ENCODE peak calls at places on chromosomes 2 and 18, in seven cellular contexts. A is pancreas, U is body of pancreas, M is dorsolateral prefrontal cortex, O is astrocyte of the spinal cord, N is GM13977, F is SK-N-SH. B is an unnamed sample.

GRCh38 chr2:119216994-119217393 is 6.6 kb upstream of the STEAP3 start:
- DNase-seq in M (no peak), N (no peak), U (peak; percentile 74), O (no peak), A (peak; percentile 86), F (no peak), B (no peak)

GRCh38 chr2:46490521-46491141 is 11.3 kb downstream of the TMEM247 start:
- DNase-seq in O (peak; percentile 9), F (no peak), M (peak; percentile 66), A (peak; percentile 25), U (peak; percentile 18), N (peak; percentile 65), B (no peak)

GRCh38 chr2:222130855-222131254 is 167.9 kb downstream of the PAX3 start:
- DNase-seq in O (no peak), A (no peak), M (no peak), F (no peak), U (no peak), N (no peak), B (no peak)

GRCh38 chr18:43422483-43422882 is 145.2 kb upstream of the SYT4 start:
- DNase-seq in O (peak; percentile 5), A (no peak), M (no peak), N (no peak), F (peak; percentile 47), U (no peak), B (no peak)

GRCh38 chr2:79882548-79882947 is 369.7 kb downstream of the CTNNA2 start:
- DNase-seq in A (no peak), M (no peak), O (no peak), N (no peak), U (no peak), F (no peak), B (no peak)

GRCh38 chr2:8574196-8575010 is 107.5 kb upstream of the ID2 start:
- DNase-seq in M (no peak), O (no peak), N (peak; percentile 61), A (peak; percentile 47), F (no peak), U (peak; percentile 55), B (no peak)

GRCh38 chr2:14420851-14421250 is 211.7 kb upstream of the LRATD1 start:
- DNase-seq in N (no peak), O (peak; percentile 36), F (no peak), A (no peak), U (no peak), M (no peak), B (no peak)

GRCh38 chr2:9990735-9991134 is 39.2 kb downstream of the GRHL1 start:
- DNase-seq in N (no peak), U (no peak), F (no peak), A (no peak), M (no peak), O (no peak), B (no peak)

GRCh38 chr2:72103161-72103560 is 44.5 kb downstream of the CYP26B1 start:
- DNase-seq in N (no peak), M (no peak), A (no peak), O (no peak), F (no peak), U (no peak), B (no peak)

GRCh38 chr18:77815666-77816338 is 566.2 kb downstream of the GALR1 start:
- DNase-seq in O (no peak), F (no peak), M (no peak), U (no peak), A (no peak), N (no peak), B (no peak)

GRCh38 chr2:85248741-85249524 is 78.9 kb downstream of the TGOLN2 start:
- DNase-seq in A (no peak), U (no peak), F (no peak), M (no peak), O (peak; percentile 82), N (no peak), B (no peak)

GRCh38 chr2:157032019-157032418 is 225.5 kb upstream of the GALNT5 start:
- DNase-seq in O (peak; percentile 94), A (no peak), N (no peak), U (no peak), F (peak; percentile 1), M (no peak), B (no peak)

GRCh38 chr2:79082987-79083386 is 4.8 kb downstream of the REG1B start:
- DNase-seq in M (no peak), A (peak; percentile 35), U (peak; percentile 39), O (no peak), F (no peak), N (no peak), B (no peak)

GRCh38 chr2:97698530-97698929 is 14.8 kb upstream of the ZAP70 start:
- DNase-seq in O (no peak), U (no peak), F (no peak), A (no peak), M (no peak), N (no peak), B (no peak)

GRCh38 chr2:225275443-225275842 is 124.1 kb upstream of the NYAP2 start:
- DNase-seq in N (no peak), O (no peak), A (no peak), M (no peak), U (no peak), F (no peak), B (no peak)

GRCh38 chr2:225274751-225275150 is 124.8 kb upstream of the NYAP2 start:
- DNase-seq in F (peak; percentile 13), U (no peak), M (no peak), N (no peak), O (peak; percentile 67), A (no peak), B (no peak)

GRCh38 chr2:225272173-225272572 is 127.3 kb upstream of the NYAP2 start:
- DNase-seq in O (no peak), M (no peak), A (no peak), U (no peak), F (no peak), N (no peak), B (no peak)

GRCh38 chr2:225270053-225270452 is 129.5 kb upstream of the NYAP2 start:
- DNase-seq in A (no peak), U (no peak), M (no peak), F (no peak), O (no peak), N (no peak), B (no peak)

GRCh38 chr2:225270861-225271260 is 128.6 kb upstream of the NYAP2 start:
- DNase-seq in N (peak; percentile 57), O (peak; percentile 76), U (no peak), A (no peak), F (peak; percentile 19), M (no peak), B (no peak)
- TF ChIP-seq CTCF in N (no peak), O (peak; percentile 11), U (no peak), A (no peak), F (peak; percentile 31), M (no peak), B (no peak)

DNA sequence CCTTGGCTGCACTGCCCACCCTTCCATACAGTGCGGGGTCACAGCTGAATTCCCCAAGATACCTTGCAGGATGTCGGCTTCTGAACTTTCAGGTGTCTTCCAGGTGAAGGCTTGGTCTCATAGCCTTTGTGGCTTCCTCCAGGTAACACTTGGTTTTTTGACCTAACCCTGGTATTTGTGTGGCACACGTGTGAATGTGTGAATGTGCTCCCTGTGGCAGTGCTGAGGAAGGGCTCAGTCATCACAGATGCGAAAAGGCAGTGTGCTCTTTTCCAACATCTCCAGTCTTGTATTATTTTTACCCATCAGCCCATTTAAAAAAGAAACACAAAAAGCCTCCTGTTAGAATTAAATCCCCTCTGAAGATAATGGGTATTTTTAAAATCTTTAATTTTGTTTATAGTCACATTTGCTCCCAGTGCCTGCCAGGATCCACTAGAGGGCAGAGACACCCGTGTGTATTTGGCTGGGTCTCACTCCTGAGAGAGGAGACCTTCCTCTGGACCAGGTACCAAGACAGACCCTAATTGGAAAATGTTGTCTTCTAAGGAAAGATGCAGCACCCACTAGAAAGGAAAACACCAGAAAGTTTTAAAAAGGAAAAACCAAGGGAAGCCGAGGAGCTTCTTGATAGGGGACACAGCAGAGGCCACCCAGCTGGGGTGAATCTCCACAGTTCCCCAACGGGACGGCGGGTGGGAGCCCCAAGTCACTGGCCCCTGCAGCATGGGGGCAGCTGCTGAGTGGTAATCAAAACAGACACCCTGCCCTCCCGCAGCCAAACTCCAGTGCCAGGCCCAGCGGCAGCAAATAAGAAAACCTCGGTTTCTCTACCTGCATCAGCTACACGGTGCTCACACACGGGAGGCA is 27.7 kb downstream of the FAM110C start:
- DNase-seq in N (no peak), F (peak; percentile 42), M (no peak), O (no peak), U (no peak), A (no peak), B (no peak)
- TF ChIP-seq CTCF in N (peak; percentile 46), F (peak; percentile 65), M (peak; percentile 48), O (peak; percentile 42), U (peak; percentile 71), A (peak; percentile 46), B (no peak)

DNA sequence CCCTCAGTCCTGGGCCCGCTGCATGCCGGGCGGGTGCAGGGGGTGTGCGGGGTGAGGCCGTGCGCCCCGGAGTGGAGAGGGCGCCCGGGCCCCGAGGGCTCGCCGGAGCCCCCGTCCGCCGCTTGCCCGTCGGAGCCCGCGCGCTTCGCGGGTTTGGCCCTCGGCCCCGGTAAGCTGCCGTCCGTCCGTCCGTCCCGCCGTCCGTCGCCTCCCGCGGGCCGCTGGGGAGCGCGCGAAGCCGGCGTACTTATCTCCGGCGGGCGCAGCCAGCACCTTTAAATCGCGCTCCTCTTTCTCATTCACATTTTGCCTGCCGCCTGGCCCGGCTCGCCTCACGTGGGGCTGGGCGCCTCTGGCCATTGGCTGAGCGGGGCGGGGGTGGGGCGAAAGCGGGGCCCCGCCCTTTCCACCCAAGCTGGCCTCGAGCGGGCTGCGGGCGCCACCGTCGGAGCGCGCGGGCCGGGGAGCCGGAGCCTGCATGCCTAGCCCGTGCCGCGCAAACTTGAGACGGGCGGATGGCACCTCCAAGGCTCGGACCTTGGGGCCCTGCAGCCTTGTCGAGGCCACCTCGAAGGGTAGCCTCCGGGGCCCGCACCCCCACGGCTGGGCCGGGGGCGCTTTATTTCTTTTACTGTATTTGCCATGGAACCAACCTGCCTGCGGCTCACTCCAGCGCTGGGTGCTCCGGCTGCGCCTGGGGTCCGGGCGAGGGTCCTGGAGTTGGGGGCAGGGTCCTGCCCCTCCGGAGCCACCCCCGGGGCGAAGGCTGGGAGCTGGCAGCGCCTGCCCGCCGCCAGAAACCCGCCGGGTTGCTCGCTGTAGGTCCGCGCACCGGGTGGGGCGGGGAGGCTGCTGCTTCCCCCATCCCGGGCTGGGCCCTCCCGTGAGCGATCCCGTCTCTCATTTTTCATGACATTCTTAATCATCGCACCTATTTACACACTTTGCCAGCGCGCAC is at the start of gene GBX2:
- DNase-seq in N (peak; percentile 46), M (no peak), A (no peak), U (no peak), F (peak; percentile 91), O (peak; percentile 72), B (no peak)
- TF ChIP-seq CTCF in N (no peak), M (no peak), A (no peak), U (no peak), F (no peak), O (no peak), B (no peak)

GRCh38 chr2:42184346-42184745 is 15.2 kb downstream of the EML4 start:
- DNase-seq in N (no peak), U (no peak), F (no peak), O (no peak), M (no peak), A (no peak), B (no peak)
- TF ChIP-seq CTCF in N (no peak), U (no peak), F (peak; percentile 8), O (no peak), M (no peak), A (no peak), B (no peak)